ENCODE peak calls at places on chromosomes 5 and 9, in five cellular contexts. X is NCI-H1092 treated with DMSO at 0.1 percent for 48 hours, I is PC-9, Z is left colon, B is fibroblast of lung. E is an unnamed sample.

GRCh38 chr5:173056783-173057061 is 570 bp downstream of the CREBRF start:
- DNase-seq in X (no peak), I (no peak), Z (no peak), B (no peak), E (no peak)

GRCh38 chr5:6190838-6191237 is 187.5 kb downstream of the MED10 start:
- DNase-seq in X (no peak), I (no peak), Z (no peak), B (no peak), E (no peak)

GRCh38 chr5:115343855-115344254 is 47.4 kb upstream of the CCDC112 start:
- DNase-seq in X (no peak), I (no peak), Z (no peak), B (peak; percentile 83), E (no peak)

GRCh38 chr5:21236896-21237830 is 1249.2 kb upstream of the CDH18 start:
- DNase-seq in X (no peak), I (no peak), Z (no peak), B (peak; percentile 63), E (no peak)

GRCh38 chr9:125649315-125649714 is 57.7 kb downstream of the MAPKAP1 start:
- DNase-seq in X (no peak), I (peak; percentile 46), Z (peak; percentile 26), B (peak; percentile 47), E (no peak)

GRCh38 chr9:37033753-37034319 is at the start of gene PAX5:
- DNase-seq in X (no peak), I (no peak), Z (no peak), B (no peak), E (no peak)

GRCh38 chr5:160638141-160638742 is 213.8 kb downstream of the ATP10B start:
- DNase-seq in X (no peak), I (no peak), Z (no peak), B (no peak), E (no peak)

GRCh38 chr5:172412724-172413260 is 41.5 kb downstream of the SH3PXD2B start:
- DNase-seq in X (no peak), I (peak; percentile 75), Z (peak; percentile 81), B (peak; percentile 98), E (peak; percentile 82)

GRCh38 chr9:76302947-76303550 is 91.2 kb downstream of the RFK start:
- DNase-seq in X (peak; percentile 62), I (no peak), Z (no peak), B (peak; percentile 81), E (no peak)

GRCh38 chr5:39080597-39081204 is 6.5 kb upstream of the RICTOR start:
- DNase-seq in X (peak; percentile 22), I (no peak), Z (peak; percentile 39), B (peak; percentile 87), E (no peak)

GRCh38 chr5:181236471-181236870 is 7.2 kb downstream of the RACK1 start:
- DNase-seq in X (no peak), I (no peak), Z (no peak), B (no peak), E (no peak)

GRCh38 chr5:153678617-153679329 is 188.3 kb downstream of the GRIA1 start:
- DNase-seq in X (no peak), I (no peak), Z (no peak), B (no peak), E (no peak)

GRCh38 chr9:69674741-69675438 is 2.7 kb upstream of the APBA1 start:
- DNase-seq in X (no peak), I (no peak), Z (no peak), B (peak; percentile 89), E (no peak)

GRCh38 chr5:76403963-76404693 is 1.0 kb downstream of the IQGAP2 start:
- DNase-seq in X (no peak), I (no peak), Z (peak; percentile 84), B (no peak), E (peak; percentile 51)

GRCh38 chr5:65190328-65191053 is 291.2 kb downstream of the ADAMTS6 start:
- DNase-seq in X (no peak), I (no peak), Z (no peak), B (peak; percentile 97), E (no peak)

GRCh38 chr5:124289122-124289521 is 457.3 kb downstream of the ZNF608 start:
- DNase-seq in X (peak; percentile 31), I (no peak), Z (no peak), B (no peak), E (no peak)

GRCh38 chr9:976258-976804 is at the start of gene DMRT3:
- DNase-seq in X (no peak), I (no peak), Z (no peak), B (no peak), E (no peak)

GRCh38 chr5:139459451-139459934 is 3.0 kb downstream of the ECSCR start:
- DNase-seq in X (no peak), I (no peak), Z (no peak), B (no peak), E (no peak)

GRCh38 chr9:123011380-123011779 is 22.1 kb upstream of the GPR21 start:
- DNase-seq in X (no peak), I (no peak), Z (no peak), B (no peak), E (no peak)

GRCh38 chr9:117936185-117936758 is 232.1 kb downstream of the TLR4 start:
- DNase-seq in X (no peak), I (no peak), Z (no peak), B (no peak), E (no peak)

GRCh38 chr5:171492781-171493180 is 73.3 kb downstream of the FGF18 start:
- DNase-seq in X (no peak), I (no peak), Z (no peak), B (no peak), E (no peak)

GRCh38 chr5:113846941-113847340 is 333.4 kb downstream of the YTHDC2 start:
- DNase-seq in X (no peak), I (no peak), Z (no peak), B (no peak), E (no peak)

GRCh38 chr9:74817281-74818181 is 70.2 kb downstream of the TRPM6 start:
- DNase-seq in X (no peak), I (no peak), Z (peak; percentile 48), B (no peak), E (no peak)

GRCh38 chr9:129140397-129141065 is 29.3 kb downstream of the PTPA start:
- DNase-seq in X (peak; percentile 81), I (peak; percentile 70), Z (peak; percentile 54), B (peak; percentile 69), E (peak; percentile 74)

GRCh38 chr5:54658014-54658413 is 140.5 kb downstream of the SNX18 start:
- DNase-seq in X (no peak), I (peak; percentile 10), Z (no peak), B (peak; percentile 84), E (no peak)